ENCODE peak calls at places on chromosomes 1 and 21, in five cellular contexts. A is cardiac fibroblast, V is pancreas, M is HFF-Myc, X is heart left ventricle. Q is an unnamed sample.

GRCh38 chr1:24236170-24237045 is 49.3 kb upstream of the IFNLR1 start:
- DNase-seq in A (peak; percentile 69), V (no peak), M (no peak), X (no peak), Q (peak; percentile 77)

GRCh38 chr1:51115714-51116404 is 13.8 kb downstream of the C1orf185 start:
- DNase-seq in A (no peak), V (no peak), M (no peak), X (no peak), Q (no peak)

GRCh38 chr1:65979145-65979544 is 186.4 kb downstream of the PDE4B start:
- DNase-seq in A (peak; percentile 25), V (peak; percentile 40), M (no peak), X (no peak), Q (peak; percentile 77)

GRCh38 chr1:186212574-186213224 is 162.4 kb downstream of the TPR start:
- DNase-seq in A (peak; percentile 97), V (peak; percentile 46), M (peak; percentile 91), X (peak; percentile 45), Q (peak; percentile 83)

GRCh38 chr1:62241357-62242131 is 46.9 kb downstream of the L1TD1 start:
- DNase-seq in A (no peak), V (peak; percentile 66), M (no peak), X (no peak), Q (peak; percentile 20)

GRCh38 chr1:39692152-39693064 is 1.2 kb upstream of the HPCAL4 start:
- DNase-seq in A (no peak), V (peak; percentile 38), M (no peak), X (no peak), Q (no peak)

GRCh38 chr1:46489169-46489637 is 433 bp upstream of the DMBX1 start:
- DNase-seq in A (no peak), V (no peak), M (no peak), X (no peak), Q (no peak)

GRCh38 chr1:121595089-121595488 is 410.3 kb downstream of the SRGAP2C start:
- DNase-seq in A (no peak), V (no peak), M (no peak), X (no peak), Q (no peak)

GRCh38 chr1:31591425-31592093 is 15.2 kb downstream of the TINAGL1 start:
- DNase-seq in A (no peak), V (no peak), M (no peak), X (no peak), Q (no peak)

GRCh38 chr1:183553769-183554168 is 36.5 kb downstream of the NCF2 start:
- DNase-seq in A (no peak), V (no peak), M (no peak), X (no peak), Q (no peak)
- H3K4me3 ChIP-seq in A (no peak overlapping the region), V (no peak overlapping the region), M (no peak overlapping the region), X (no peak overlapping the region), Q (no peak overlapping the region)

GRCh38 chr21:22881131-22881530 is 1882.9 kb downstream of the NCAM2 start:
- DNase-seq in A (no peak), V (no peak), M (no peak), X (no peak), Q (no peak)

GRCh38 chr21:22885614-22886013 is 1887.4 kb downstream of the NCAM2 start:
- DNase-seq in A (no peak), V (no peak), M (no peak), X (no peak), Q (no peak)

GRCh38 chr21:22889445-22889844 is 1891.2 kb downstream of the NCAM2 start:
- DNase-seq in A (no peak), V (no peak), M (no peak), X (no peak), Q (no peak)

GRCh38 chr21:22880573-22880972 is 1882.4 kb downstream of the NCAM2 start:
- DNase-seq in A (no peak), V (no peak), M (no peak), X (no peak), Q (no peak)

GRCh38 chr21:22885079-22885478 is 1886.9 kb downstream of the NCAM2 start:
- DNase-seq in A (no peak), V (no peak), M (no peak), X (no peak), Q (peak; percentile 55)
- TF ChIP-seq CTCF in A (no peak), V (no peak), M (no peak), X (no peak), Q (no peak)

DNA sequence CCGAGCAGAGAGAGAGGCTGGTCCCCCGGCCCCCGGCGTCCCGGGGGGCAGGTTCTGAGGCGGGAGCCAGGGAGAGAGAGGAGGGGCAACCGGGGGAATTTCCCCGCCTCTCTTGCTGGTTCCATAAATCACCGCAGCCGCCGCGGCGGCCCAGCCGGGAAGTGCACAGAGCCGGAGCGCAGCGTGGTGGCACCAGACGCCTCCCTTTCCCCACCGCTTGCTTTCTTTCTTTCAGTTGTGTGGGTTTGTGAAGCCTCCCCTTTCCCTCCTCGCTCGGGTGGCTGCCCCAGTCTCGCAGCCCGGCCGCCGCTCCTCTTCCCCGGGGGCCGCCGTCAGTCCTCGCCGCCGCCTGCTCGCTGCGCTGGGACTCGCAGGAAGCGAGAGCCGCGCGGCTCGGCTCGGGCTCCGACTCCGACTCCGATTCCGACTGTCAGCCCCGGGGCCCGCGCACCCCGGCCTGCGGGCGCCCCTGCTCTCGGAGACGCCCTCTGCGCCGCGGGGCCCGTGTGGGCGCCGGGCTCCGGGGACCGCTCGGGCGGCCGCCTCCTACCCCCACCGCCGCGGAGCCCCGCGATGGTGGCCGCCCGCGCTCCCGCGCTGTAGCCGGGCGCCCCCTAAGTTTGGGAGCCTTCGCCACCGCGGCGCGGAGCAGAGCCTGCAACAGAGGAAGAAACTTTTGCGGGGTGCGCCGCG is at the start of gene CACHD1:
- DNase-seq in A (peak; percentile 84), V (peak; percentile 84), M (peak; percentile 43), X (peak; percentile 80), Q (peak; percentile 51)
- H3K4me3 ChIP-seq in A (peak within 1 kb of the TSS; percentile 61), V (peak within 1 kb of the TSS; percentile 37), M (peak within 1 kb of the TSS; percentile 70), X (peak within 1 kb of the TSS; percentile 67), Q (peak within 1 kb of the TSS; percentile 84)

GRCh38 chr1:236930503-236930902 is 73.7 kb downstream of the MT1HL1 start:
- DNase-seq in A (no peak), V (no peak), M (no peak), X (no peak), Q (no peak)
- TF ChIP-seq CTCF in A (no peak), V (no peak), M (no peak), X (no peak), Q (no peak)

GRCh38 chr1:10724948-10725852 is 71.2 kb downstream of the CASZ1 start:
- DNase-seq in A (no peak), V (peak; percentile 72), M (peak; percentile 66), X (peak; percentile 76), Q (no peak)

GRCh38 chr1:10724052-10724494 is 72.4 kb downstream of the CASZ1 start:
- DNase-seq in A (peak; percentile 27), V (peak; percentile 90), M (peak; percentile 27), X (peak; percentile 72), Q (peak; percentile 25)

GRCh38 chr1:10722803-10723202 is 73.6 kb downstream of the CASZ1 start:
- DNase-seq in A (no peak), V (no peak), M (no peak), X (no peak), Q (no peak)

GRCh38 chr1:10723317-10723716 is 73.1 kb downstream of the CASZ1 start:
- DNase-seq in A (no peak), V (no peak), M (no peak), X (no peak), Q (no peak)

GRCh38 chr1:10724511-10724910 is 71.9 kb downstream of the CASZ1 start:
- DNase-seq in A (no peak), V (no peak), M (no peak), X (no peak), Q (no peak)
- H3K4me3 ChIP-seq in A (no peak overlapping the region), V (no peak overlapping the region), M (no peak overlapping the region), X (no peak overlapping the region), Q (no peak overlapping the region)

GRCh38 chr1:56577859-56578663 is 1.3 kb downstream of the PLPP3 start:
- DNase-seq in A (peak; percentile 60), V (peak; percentile 68), M (no peak), X (peak; percentile 41), Q (peak; percentile 39)

GRCh38 chr1:56578664-56578962 is 750 bp downstream of the PLPP3 start:
- DNase-seq in A (no peak), V (peak; percentile 47), M (no peak), X (peak; percentile 23), Q (no peak)

GRCh38 chr1:56578963-56579875 is at the start of gene PLPP3:
- DNase-seq in A (peak; percentile 91), V (peak; percentile 84), M (peak; percentile 70), X (peak; percentile 88), Q (peak; percentile 75)

GRCh38 chr1:56575865-56576264 is 3.5 kb downstream of the PLPP3 start:
- DNase-seq in A (no peak), V (no peak), M (no peak), X (no peak), Q (no peak)

DNA sequence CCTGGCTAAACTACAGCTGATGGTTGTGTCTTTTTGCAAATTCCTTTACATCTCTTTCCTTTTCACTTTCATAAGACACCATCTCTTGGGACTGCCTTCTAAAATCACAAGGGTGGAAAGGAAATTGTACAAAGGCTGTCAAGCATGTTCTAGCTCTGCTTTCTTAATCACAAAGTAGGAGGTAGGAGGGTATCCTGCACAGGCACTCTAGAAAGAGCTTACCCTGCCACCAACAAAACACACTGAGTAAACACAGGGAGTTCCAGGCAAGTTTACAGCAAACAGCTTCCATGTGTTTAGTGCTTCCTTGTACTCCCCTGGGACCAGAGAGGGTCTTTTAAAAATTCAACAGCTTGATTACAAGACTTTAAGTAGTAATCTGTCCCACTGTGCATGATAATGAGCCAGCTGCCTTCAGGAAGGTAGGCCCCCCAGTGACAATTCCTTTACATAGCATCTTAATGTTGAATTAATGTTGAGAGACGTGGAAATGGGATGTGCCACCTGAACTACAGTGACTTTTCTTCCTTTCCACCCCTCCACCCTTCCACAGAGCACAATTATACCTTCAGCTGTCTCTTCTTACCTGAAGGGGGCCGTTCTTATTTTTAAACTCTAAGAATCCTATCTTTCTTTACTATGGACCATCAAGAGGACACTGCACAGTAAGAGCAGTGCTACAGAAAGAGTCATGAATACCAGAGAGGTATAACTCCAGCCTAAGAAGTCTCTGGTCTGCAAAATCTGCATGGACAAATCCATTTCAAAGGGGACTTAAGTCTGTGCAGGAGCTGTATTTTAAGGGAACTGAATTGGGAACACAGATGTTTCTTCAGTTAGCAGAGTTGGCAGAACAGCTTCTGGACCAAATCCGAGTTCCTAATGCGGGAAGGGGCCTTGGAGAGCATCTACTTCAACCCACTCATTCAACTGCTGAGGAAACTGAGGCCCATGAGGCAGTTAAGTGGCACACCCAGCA is 2.2 kb downstream of the PLPP3 start:
- DNase-seq in A (peak; percentile 59), V (no peak), M (no peak), X (no peak), Q (no peak)
- TF ChIP-seq CTCF in A (peak; percentile 42), V (no peak), M (peak; percentile 27), X (peak; percentile 51), Q (peak; percentile 48)